ENCODE peak calls at places on chromosomes 13 and 19, in eight cellular contexts. O, Q, M, W, T, U, C and D are unnamed samples.

GRCh38 chr13:83184819-83185218 is 697.5 kb downstream of the SLITRK1 start:
- DNase-seq in U (no peak), C (no peak), O (no peak), T (no peak), Q (no peak), W (no peak), M (no peak), D (no peak)

GRCh38 chr13:49020940-49021548 is 45.3 kb downstream of the FNDC3A start:
- DNase-seq in U (no peak), W (no peak), C (no peak), O (no peak), M (no peak), T (no peak), Q (no peak), D (no peak)

GRCh38 chr13:91539458-91540156 is 141.2 kb downstream of the GPC5 start:
- DNase-seq in W (no peak), M (no peak), Q (no peak), C (no peak), O (no peak), T (no peak), U (no peak), D (no peak)

GRCh38 chr19:29480507-29480906 is 45.3 kb upstream of the VSTM2B start:
- DNase-seq in C (no peak), W (no peak), T (no peak), Q (no peak), M (no peak), O (no peak), U (no peak), D (peak)

GRCh38 chr13:43229506-43229905 is 206.1 kb downstream of the DNAJC15 start:
- DNase-seq in C (no peak), W (no peak), Q (no peak), O (no peak), U (no peak), T (no peak), M (no peak), D (no peak)

GRCh38 chr19:34224996-34225658 is 29.2 kb upstream of the GARRE1 start:
- DNase-seq in C (no peak), Q (no peak), T (no peak), M (no peak), W (no peak), U (no peak), O (no peak), D (no peak)

GRCh38 chr19:41521860-41522555 is 54.0 kb upstream of the CEACAM21 start:
- DNase-seq in C (no peak), O (no peak), T (no peak), U (no peak), Q (no peak), W (peak), M (no peak), D (no peak)

GRCh38 chr19:38735257-38735686 is 9.0 kb downstream of the CAPN12 start:
- DNase-seq in M (no peak), Q (peak), O (no peak), T (no peak), U (no peak), C (peak), W (peak), D (no peak)

GRCh38 chr19:53537126-53537522 is 821 bp upstream of the ZNF331 start:
- DNase-seq in T (no peak), W (no peak), Q (no peak), U (no peak), O (no peak), M (no peak), C (no peak), D (no peak)

GRCh38 chr19:792361-792885 is 4.8 kb upstream of the PTBP1 start:
- DNase-seq in M (no peak), W (no peak), Q (no peak), T (no peak), O (no peak), C (no peak), U (no peak), D (no peak)

DNA sequence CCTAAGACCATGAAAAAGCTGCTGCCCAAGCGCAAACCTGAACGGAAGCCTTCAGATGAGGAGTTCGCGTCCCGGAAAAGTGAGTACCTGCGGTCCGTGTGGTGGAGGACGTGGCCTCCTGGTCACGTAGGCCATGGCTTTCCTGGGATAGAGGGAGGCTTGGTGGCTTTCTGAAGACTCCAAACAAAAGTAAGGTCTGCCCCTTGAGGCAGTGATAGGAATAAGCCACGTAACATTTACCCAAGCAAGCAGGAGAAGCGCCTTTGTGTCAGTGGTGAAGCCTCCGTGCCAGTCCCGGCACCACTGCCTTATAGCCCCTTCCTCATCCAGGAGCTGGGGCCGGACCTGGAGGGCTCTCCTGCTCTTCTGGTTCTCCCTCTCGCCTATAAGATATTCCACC is 34.3 kb upstream of the TEX29 start:
- DNase-seq in M (no peak), T (no peak), Q (no peak), W (no peak), O (no peak), C (no peak), U (no peak), D (no peak)
- TF ChIP-seq CTCF in M (no peak), T (no peak), Q (no peak), W (no peak), O (peak), C (no peak), U (no peak), D (no peak)

GRCh38 chr19:40266111-40266510 is 19.0 kb downstream of the AKT2 start:
- DNase-seq in O (no peak), C (no peak), T (no peak), W (no peak), Q (no peak), M (no peak), U (no peak), D (no peak)
- TF ChIP-seq POLR2AphosphoS5 in O (no peak), C (no peak), T (no peak), W (no peak), Q (no peak), M (no peak), U (no peak), D (no peak)

GRCh38 chr13:93559718-93560117 is 333.1 kb downstream of the GPC6 start:
- DNase-seq in M (no peak), U (no peak), O (no peak), T (no peak), C (no peak), W (no peak), Q (no peak), D (no peak)

GRCh38 chr13:93558637-93559036 is 332.0 kb downstream of the GPC6 start:
- DNase-seq in O (no peak), M (no peak), Q (no peak), W (no peak), U (no peak), C (no peak), T (no peak), D (no peak)

GRCh38 chr13:93562676-93563075 is 336.1 kb downstream of the GPC6 start:
- DNase-seq in W (no peak), C (no peak), T (no peak), O (no peak), U (no peak), Q (no peak), M (no peak), D (no peak)

GRCh38 chr13:93561553-93561952 is 334.9 kb downstream of the GPC6 start:
- DNase-seq in W (no peak), U (no peak), T (no peak), O (no peak), C (no peak), M (no peak), Q (no peak), D (no peak)
- H3K27ac ChIP-seq in W (no peak), U (no peak), T (no peak), O (no peak), C (no peak), M (no peak), Q (no peak), D (no peak)

DNA sequence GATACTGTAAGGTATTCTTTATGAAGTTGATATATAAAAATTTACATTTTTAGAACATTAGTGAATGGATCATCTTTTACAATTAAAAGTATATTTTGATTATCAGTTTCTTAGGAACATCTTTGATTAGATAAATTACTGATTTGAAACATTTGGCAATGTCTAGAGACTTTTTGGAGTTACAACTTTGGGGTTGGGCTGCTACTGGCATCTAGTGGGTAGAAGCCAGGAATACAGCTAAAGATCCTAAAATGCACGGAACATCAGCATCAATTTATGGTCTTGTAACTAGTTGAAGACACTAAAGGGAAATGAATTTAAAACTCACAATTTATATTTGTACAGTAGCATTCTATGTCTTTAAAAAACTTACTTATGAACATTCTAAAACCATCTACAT is 19.9 kb downstream of the POMP start:
- DNase-seq in M (no peak), C (no peak), Q (no peak), W (no peak), U (peak), T (no peak), O (no peak), D (no peak)
- TF ChIP-seq CTCF in M (no peak), C (no peak), Q (no peak), W (no peak), U (no peak), T (no peak), O (peak), D (no peak)

GRCh38 chr19:39865953-39866352 is 19.8 kb upstream of the FBL start:
- DNase-seq in U (no peak), M (no peak), O (no peak), W (no peak), T (no peak), C (no peak), Q (no peak), D (no peak)
- TF ChIP-seq POLR2AphosphoS5 in U (no peak), M (no peak), O (no peak), W (no peak), T (no peak), C (no peak), Q (no peak), D (no peak)

DNA sequence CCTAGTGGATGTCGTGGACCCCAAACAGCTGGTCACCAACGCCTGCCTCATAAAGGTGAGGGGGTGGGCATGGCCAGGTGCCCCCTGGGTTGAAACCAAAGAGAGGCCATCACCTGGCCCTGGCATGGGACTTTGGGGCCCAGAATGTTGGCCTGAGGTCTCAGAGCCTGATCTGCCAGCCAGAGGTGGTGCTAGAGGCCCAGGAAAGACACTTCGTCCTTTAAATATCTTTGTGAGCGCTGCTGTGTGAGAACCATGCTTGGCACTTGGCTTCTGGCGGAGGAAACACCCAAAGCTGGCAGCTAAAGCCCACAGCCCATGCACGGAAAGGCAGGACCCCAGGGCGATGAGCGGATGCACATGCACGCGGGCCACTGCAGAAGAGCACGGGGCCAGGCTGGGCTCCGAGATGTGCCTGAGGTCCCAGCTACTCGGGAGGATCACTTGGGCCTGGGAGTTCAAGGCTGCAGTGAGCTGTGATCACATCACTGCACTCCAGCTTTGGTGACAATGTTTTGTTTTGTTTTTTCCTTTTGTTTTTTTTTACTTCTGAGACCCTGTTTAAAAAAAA is 4.3 kb upstream of the ADM5 start:
- DNase-seq in U (no peak), W (peak), M (no peak), Q (no peak), C (no peak), O (no peak), T (no peak), D (no peak)
- H3K27ac ChIP-seq in U (no peak), W (no peak), M (no peak), Q (no peak), C (no peak), O (no peak), T (no peak), D (no peak)

GRCh38 chr13:36086117-36086516 is 45.1 kb downstream of the DCLK1 start:
- DNase-seq in O (no peak), C (no peak), U (no peak), W (no peak), M (no peak), Q (no peak), T (no peak), D (no peak)
- TF ChIP-seq CTCF in O (no peak), C (no peak), U (no peak), W (no peak), M (no peak), Q (no peak), T (no peak), D (no peak)

GRCh38 chr19:58182989-58183821 is at the start of gene ZNF274:
- DNase-seq in U (peak), O (peak), W (peak), Q (peak), C (peak), T (peak), M (peak), D (peak)

GRCh38 chr19:58183822-58184215 is 958 bp downstream of the ZNF274 start:
- DNase-seq in Q (no peak), W (no peak), O (no peak), U (no peak), T (no peak), C (no peak), M (no peak), D (no peak)

GRCh38 chr19:58181902-58182576 is 822 bp upstream of the ZNF274 start:
- DNase-seq in U (peak), M (peak), W (no peak), O (no peak), C (peak), T (peak), Q (peak), D (peak)

GRCh38 chr19:58182577-58182988 is 278 bp upstream of the ZNF274 start:
- DNase-seq in T (peak), O (no peak), M (no peak), W (no peak), U (no peak), Q (no peak), C (no peak), D (no peak)
- TF ChIP-seq POLR2AphosphoS5 in T (peak), O (no peak), M (no peak), W (no peak), U (no peak), Q (no peak), C (no peak), D (no peak)

DNA sequence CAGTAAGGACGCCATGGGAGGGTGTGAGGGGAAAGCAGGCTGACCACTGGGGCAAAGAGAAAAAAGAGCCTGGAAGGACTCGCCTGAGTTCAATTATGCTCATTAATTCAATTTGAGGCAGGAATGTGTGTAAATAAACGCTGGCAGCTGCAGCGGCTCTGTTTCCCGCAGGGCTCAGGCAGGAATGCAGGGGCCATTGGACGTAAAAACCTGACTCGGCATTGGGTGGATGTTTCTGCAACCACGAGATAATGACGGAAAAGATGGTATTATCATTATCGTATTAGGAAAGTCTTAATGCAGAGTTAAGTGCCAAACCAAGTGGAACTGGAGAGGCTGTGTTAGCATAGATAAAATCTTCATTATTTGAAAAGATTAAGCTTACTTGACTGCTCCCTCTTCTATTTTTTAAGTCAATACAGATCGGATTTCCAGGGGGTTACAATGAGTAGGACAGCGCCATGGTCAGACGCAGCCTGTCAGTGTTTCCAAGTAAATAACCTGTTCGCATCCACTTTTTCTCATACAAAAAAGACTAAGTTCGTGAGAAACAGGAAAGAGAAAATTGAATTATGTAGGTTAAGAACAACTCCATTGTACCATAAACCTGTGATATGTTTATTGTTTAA is 169.8 kb downstream of the SHISA2 start:
- DNase-seq in T (no peak), U (peak), O (no peak), W (no peak), Q (no peak), C (no peak), M (no peak), D (no peak)
- H3K27ac ChIP-seq in T (no peak), U (no peak), O (no peak), W (no peak), Q (no peak), C (no peak), M (no peak), D (no peak)

DNA sequence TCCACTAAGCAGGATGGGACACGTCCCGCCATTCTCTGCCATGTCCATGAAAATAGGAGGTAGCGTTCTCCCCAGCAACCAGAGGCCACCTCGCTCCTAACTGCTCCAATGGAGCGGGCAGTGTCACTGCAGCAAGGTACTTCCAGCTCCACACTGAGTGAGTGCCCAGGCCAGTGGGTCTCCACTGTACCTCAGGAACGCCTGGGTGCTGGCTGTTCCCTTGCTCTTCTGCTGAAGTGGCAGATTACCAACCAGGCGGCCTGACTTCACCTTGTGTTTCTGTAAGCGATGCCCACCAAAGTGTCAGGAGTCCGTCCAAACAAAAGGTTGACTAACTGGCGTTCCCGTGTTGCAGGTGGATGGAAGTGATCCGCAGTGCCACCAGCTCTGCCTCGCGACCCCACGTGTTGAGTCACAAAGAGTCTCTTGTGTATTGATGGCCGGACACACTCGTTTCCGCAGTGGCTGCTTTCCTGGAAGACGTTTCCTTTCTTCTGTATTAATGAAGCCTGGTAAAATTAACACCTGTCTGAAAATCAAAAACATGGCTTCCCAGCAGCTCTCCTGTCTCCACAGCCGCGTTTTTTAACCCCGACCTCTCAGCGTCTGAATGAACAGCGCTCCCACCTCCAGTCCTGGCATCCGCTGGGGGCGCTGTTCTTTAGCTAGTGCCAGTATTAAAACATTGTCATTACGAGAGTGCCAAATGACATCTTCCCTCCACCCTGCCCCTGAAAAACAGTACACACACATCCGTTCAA is 128.8 kb downstream of the STK24 start:
- DNase-seq in C (no peak), M (no peak), Q (no peak), U (peak), O (peak), T (peak), W (no peak), D (no peak)
- TF ChIP-seq CTCF in C (peak), M (peak), Q (peak), U (peak), O (peak), T (peak), W (peak), D (peak)